ENCODE peak calls at places on chromosome 14, in seven cellular contexts. One of them, this sample, is unnamed.

GRCh38 chr14:61213116-61213720 is 67.9 kb downstream of the TMEM30B start:
- DNase-seq in T-helper 1 cell: no peak
- DNase-seq in trophoblast cell: peak; percentile 10
- DNase-seq in naive thymus-derived CD8-positive, alpha-beta T cell: no peak
- DNase-seq in nephron progenitor cell: no peak
- DNase-seq in activated T-cell treated with anti-CD3 and anti-CD28 coated beads for 1 hour: no peak
- DNase-seq in adipocyte: peak; percentile 83
- DNase-seq in this sample: peak; percentile 85

GRCh38 chr14:77849711-77850110 is 49.8 kb downstream of the ADCK1 start:
- DNase-seq in T-helper 1 cell: no peak
- DNase-seq in naive thymus-derived CD8-positive, alpha-beta T cell: no peak
- DNase-seq in adipocyte: no peak
- DNase-seq in trophoblast cell: peak; percentile 59
- DNase-seq in activated T-cell treated with anti-CD3 and anti-CD28 coated beads for 1 hour: no peak
- DNase-seq in nephron progenitor cell: no peak
- DNase-seq in this sample: peak; percentile 44

GRCh38 chr14:50260511-50260910 is 29.1 kb upstream of the SOS2 start:
- DNase-seq in activated T-cell treated with anti-CD3 and anti-CD28 coated beads for 1 hour: no peak
- DNase-seq in trophoblast cell: peak; percentile 77
- DNase-seq in naive thymus-derived CD8-positive, alpha-beta T cell: no peak
- DNase-seq in nephron progenitor cell: no peak
- DNase-seq in adipocyte: peak; percentile 73
- DNase-seq in T-helper 1 cell: peak; percentile 3
- DNase-seq in this sample: peak; percentile 72

GRCh38 chr14:55052259-55052930 is 948 bp downstream of the MAPK1IP1L start:
- DNase-seq in adipocyte: peak; percentile 67
- DNase-seq in T-helper 1 cell: no peak
- DNase-seq in naive thymus-derived CD8-positive, alpha-beta T cell: no peak
- DNase-seq in nephron progenitor cell: no peak
- DNase-seq in trophoblast cell: peak; percentile 52
- DNase-seq in activated T-cell treated with anti-CD3 and anti-CD28 coated beads for 1 hour: no peak
- DNase-seq in this sample: no peak

GRCh38 chr14:24430682-24431568 is 1.2 kb downstream of the KHNYN start:
- DNase-seq in adipocyte: peak; percentile 77
- DNase-seq in trophoblast cell: peak; percentile 61
- DNase-seq in nephron progenitor cell: peak; percentile 23
- DNase-seq in naive thymus-derived CD8-positive, alpha-beta T cell: peak; percentile 37
- DNase-seq in activated T-cell treated with anti-CD3 and anti-CD28 coated beads for 1 hour: peak; percentile 33
- DNase-seq in T-helper 1 cell: peak; percentile 64
- DNase-seq in this sample: peak; percentile 76

GRCh38 chr14:100989924-100990323 is 86.4 kb upstream of the RTL1 start:
- DNase-seq in T-helper 1 cell: no peak
- DNase-seq in nephron progenitor cell: no peak
- DNase-seq in trophoblast cell: no peak
- DNase-seq in adipocyte: peak; percentile 17
- DNase-seq in naive thymus-derived CD8-positive, alpha-beta T cell: no peak
- DNase-seq in activated T-cell treated with anti-CD3 and anti-CD28 coated beads for 1 hour: no peak
- DNase-seq in this sample: no peak

GRCh38 chr14:100834441-100835277 is 8.7 kb downstream of the MEG3 start:
- DNase-seq in trophoblast cell: no peak
- DNase-seq in activated T-cell treated with anti-CD3 and anti-CD28 coated beads for 1 hour: no peak
- DNase-seq in T-helper 1 cell: no peak
- DNase-seq in nephron progenitor cell: no peak
- DNase-seq in adipocyte: no peak
- DNase-seq in naive thymus-derived CD8-positive, alpha-beta T cell: no peak
- DNase-seq in this sample: no peak

GRCh38 chr14:103072595-103073366 is 11.2 kb upstream of the LBHD2 start:
- DNase-seq in activated T-cell treated with anti-CD3 and anti-CD28 coated beads for 1 hour: no peak
- DNase-seq in naive thymus-derived CD8-positive, alpha-beta T cell: no peak
- DNase-seq in trophoblast cell: peak; percentile 19
- DNase-seq in T-helper 1 cell: no peak
- DNase-seq in adipocyte: no peak
- DNase-seq in nephron progenitor cell: no peak
- DNase-seq in this sample: peak; percentile 24

GRCh38 chr14:35553808-35554207 is 19.8 kb downstream of the INSM2 start:
- DNase-seq in T-helper 1 cell: no peak
- DNase-seq in activated T-cell treated with anti-CD3 and anti-CD28 coated beads for 1 hour: no peak
- DNase-seq in trophoblast cell: peak; percentile 55
- DNase-seq in nephron progenitor cell: no peak
- DNase-seq in adipocyte: peak; percentile 47
- DNase-seq in naive thymus-derived CD8-positive, alpha-beta T cell: no peak
- DNase-seq in this sample: no peak

GRCh38 chr14:34488528-34488927 is 26.5 kb upstream of the SPTSSA start:
- DNase-seq in T-helper 1 cell: no peak
- DNase-seq in trophoblast cell: no peak
- DNase-seq in activated T-cell treated with anti-CD3 and anti-CD28 coated beads for 1 hour: no peak
- DNase-seq in nephron progenitor cell: no peak
- DNase-seq in adipocyte: no peak
- DNase-seq in naive thymus-derived CD8-positive, alpha-beta T cell: no peak
- DNase-seq in this sample: no peak

GRCh38 chr14:92586001-92586947 is 72.7 kb downstream of the RIN3 start:
- DNase-seq in activated T-cell treated with anti-CD3 and anti-CD28 coated beads for 1 hour: no peak
- DNase-seq in naive thymus-derived CD8-positive, alpha-beta T cell: no peak
- DNase-seq in trophoblast cell: peak; percentile 10
- DNase-seq in adipocyte: peak; percentile 86
- DNase-seq in T-helper 1 cell: peak; percentile 21
- DNase-seq in nephron progenitor cell: no peak
- DNase-seq in this sample: peak; percentile 78

GRCh38 chr14:74326369-74327152 is 21.7 kb upstream of the VRTN start:
- DNase-seq in trophoblast cell: no peak
- DNase-seq in nephron progenitor cell: no peak
- DNase-seq in activated T-cell treated with anti-CD3 and anti-CD28 coated beads for 1 hour: no peak
- DNase-seq in naive thymus-derived CD8-positive, alpha-beta T cell: no peak
- DNase-seq in T-helper 1 cell: no peak
- DNase-seq in adipocyte: no peak
- DNase-seq in this sample: no peak

GRCh38 chr14:21440857-21441256 is 15.1 kb downstream of the CHD8 start:
- DNase-seq in nephron progenitor cell: no peak
- DNase-seq in trophoblast cell: no peak
- DNase-seq in T-helper 1 cell: no peak
- DNase-seq in naive thymus-derived CD8-positive, alpha-beta T cell: no peak
- DNase-seq in adipocyte: no peak
- DNase-seq in activated T-cell treated with anti-CD3 and anti-CD28 coated beads for 1 hour: no peak
- DNase-seq in this sample: no peak

GRCh38 chr14:48788771-48789170 is 797.4 kb downstream of the RPS29 start:
- DNase-seq in adipocyte: no peak
- DNase-seq in trophoblast cell: no peak
- DNase-seq in T-helper 1 cell: no peak
- DNase-seq in activated T-cell treated with anti-CD3 and anti-CD28 coated beads for 1 hour: no peak
- DNase-seq in nephron progenitor cell: peak; percentile 1
- DNase-seq in naive thymus-derived CD8-positive, alpha-beta T cell: no peak
- DNase-seq in this sample: no peak

GRCh38 chr14:88518592-88519512 is 36.0 kb downstream of the PTPN21 start:
- DNase-seq in naive thymus-derived CD8-positive, alpha-beta T cell: no peak
- DNase-seq in T-helper 1 cell: no peak
- DNase-seq in trophoblast cell: no peak
- DNase-seq in nephron progenitor cell: no peak
- DNase-seq in adipocyte: peak; percentile 57
- DNase-seq in activated T-cell treated with anti-CD3 and anti-CD28 coated beads for 1 hour: no peak
- DNase-seq in this sample: peak; percentile 69

GRCh38 chr14:33679461-33680225 is 271.2 kb downstream of the EGLN3 start:
- DNase-seq in adipocyte: peak; percentile 61
- DNase-seq in naive thymus-derived CD8-positive, alpha-beta T cell: no peak
- DNase-seq in T-helper 1 cell: no peak
- DNase-seq in nephron progenitor cell: no peak
- DNase-seq in activated T-cell treated with anti-CD3 and anti-CD28 coated beads for 1 hour: no peak
- DNase-seq in trophoblast cell: peak; percentile 85
- DNase-seq in this sample: peak; percentile 85

GRCh38 chr14:101774006-101774755 is 12.7 kb downstream of the PPP2R5C start:
- DNase-seq in naive thymus-derived CD8-positive, alpha-beta T cell: no peak
- DNase-seq in trophoblast cell: no peak
- DNase-seq in T-helper 1 cell: no peak
- DNase-seq in activated T-cell treated with anti-CD3 and anti-CD28 coated beads for 1 hour: no peak
- DNase-seq in adipocyte: no peak
- DNase-seq in nephron progenitor cell: no peak
- DNase-seq in this sample: no peak

GRCh38 chr14:98379829-98380228 is 892.2 kb downstream of the BCL11B start:
- DNase-seq in nephron progenitor cell: no peak
- DNase-seq in activated T-cell treated with anti-CD3 and anti-CD28 coated beads for 1 hour: no peak
- DNase-seq in adipocyte: no peak
- DNase-seq in trophoblast cell: no peak
- DNase-seq in T-helper 1 cell: no peak
- DNase-seq in naive thymus-derived CD8-positive, alpha-beta T cell: no peak
- DNase-seq in this sample: no peak

GRCh38 chr14:21874167-21874566 is 200.5 kb upstream of the OR4E1 start:
- DNase-seq in activated T-cell treated with anti-CD3 and anti-CD28 coated beads for 1 hour: no peak
- DNase-seq in trophoblast cell: no peak
- DNase-seq in T-helper 1 cell: no peak
- DNase-seq in naive thymus-derived CD8-positive, alpha-beta T cell: no peak
- DNase-seq in nephron progenitor cell: no peak
- DNase-seq in adipocyte: no peak
- DNase-seq in this sample: no peak

GRCh38 chr14:65462411-65462810 is 49.9 kb downstream of the FUT8 start:
- DNase-seq in nephron progenitor cell: no peak
- DNase-seq in naive thymus-derived CD8-positive, alpha-beta T cell: no peak
- DNase-seq in T-helper 1 cell: no peak
- DNase-seq in adipocyte: peak; percentile 56
- DNase-seq in trophoblast cell: no peak
- DNase-seq in activated T-cell treated with anti-CD3 and anti-CD28 coated beads for 1 hour: no peak
- DNase-seq in this sample: no peak

GRCh38 chr14:67806228-67806627 is 10.2 kb downstream of the ZFYVE26 start:
- DNase-seq in naive thymus-derived CD8-positive, alpha-beta T cell: no peak
- DNase-seq in T-helper 1 cell: no peak
- DNase-seq in nephron progenitor cell: no peak
- DNase-seq in activated T-cell treated with anti-CD3 and anti-CD28 coated beads for 1 hour: no peak
- DNase-seq in trophoblast cell: no peak
- DNase-seq in adipocyte: no peak
- DNase-seq in this sample: peak; percentile 16

GRCh38 chr14:58077621-58078020 is 74.4 kb downstream of the ARMH4 start:
- DNase-seq in adipocyte: peak; percentile 21
- DNase-seq in naive thymus-derived CD8-positive, alpha-beta T cell: no peak
- DNase-seq in nephron progenitor cell: no peak
- DNase-seq in T-helper 1 cell: no peak
- DNase-seq in trophoblast cell: no peak
- DNase-seq in activated T-cell treated with anti-CD3 and anti-CD28 coated beads for 1 hour: no peak
- DNase-seq in this sample: peak; percentile 40

GRCh38 chr14:92556255-92556741 is 42.7 kb downstream of the RIN3 start:
- DNase-seq in trophoblast cell: no peak
- DNase-seq in activated T-cell treated with anti-CD3 and anti-CD28 coated beads for 1 hour: no peak
- DNase-seq in naive thymus-derived CD8-positive, alpha-beta T cell: no peak
- DNase-seq in T-helper 1 cell: no peak
- DNase-seq in adipocyte: no peak
- DNase-seq in nephron progenitor cell: no peak
- DNase-seq in this sample: no peak

GRCh38 chr14:38505221-38506095 is 249.6 kb upstream of the CLEC14A start:
- DNase-seq in nephron progenitor cell: no peak
- DNase-seq in trophoblast cell: no peak
- DNase-seq in adipocyte: peak; percentile 53
- DNase-seq in T-helper 1 cell: no peak
- DNase-seq in activated T-cell treated with anti-CD3 and anti-CD28 coated beads for 1 hour: no peak
- DNase-seq in naive thymus-derived CD8-positive, alpha-beta T cell: no peak
- DNase-seq in this sample: no peak

GRCh38 chr14:101540481-101540880 is 20.8 kb upstream of the DIO3 start:
- DNase-seq in naive thymus-derived CD8-positive, alpha-beta T cell: no peak
- DNase-seq in adipocyte: no peak
- DNase-seq in trophoblast cell: no peak
- DNase-seq in nephron progenitor cell: no peak
- DNase-seq in T-helper 1 cell: no peak
- DNase-seq in activated T-cell treated with anti-CD3 and anti-CD28 coated beads for 1 hour: no peak
- DNase-seq in this sample: no peak

GRCh38 chr14:102678394-102678793 is 85.9 kb downstream of the RCOR1 start:
- DNase-seq in activated T-cell treated with anti-CD3 and anti-CD28 coated beads for 1 hour: no peak
- DNase-seq in adipocyte: no peak
- DNase-seq in T-helper 1 cell: no peak
- DNase-seq in nephron progenitor cell: no peak
- DNase-seq in trophoblast cell: no peak
- DNase-seq in naive thymus-derived CD8-positive, alpha-beta T cell: no peak
- DNase-seq in this sample: no peak

GRCh38 chr14:75249958-75250336 is 28.7 kb upstream of the FOS start:
- DNase-seq in T-helper 1 cell: no peak
- DNase-seq in adipocyte: no peak
- DNase-seq in activated T-cell treated with anti-CD3 and anti-CD28 coated beads for 1 hour: no peak
- DNase-seq in naive thymus-derived CD8-positive, alpha-beta T cell: no peak
- DNase-seq in nephron progenitor cell: no peak
- DNase-seq in trophoblast cell: no peak
- DNase-seq in this sample: no peak

GRCh38 chr14:99415496-99416281 is 65.0 kb downstream of the SETD3 start:
- DNase-seq in adipocyte: peak; percentile 93
- DNase-seq in trophoblast cell: peak; percentile 98
- DNase-seq in nephron progenitor cell: peak; percentile 69
- DNase-seq in T-helper 1 cell: peak; percentile 62
- DNase-seq in activated T-cell treated with anti-CD3 and anti-CD28 coated beads for 1 hour: peak; percentile 44
- DNase-seq in naive thymus-derived CD8-positive, alpha-beta T cell: no peak
- DNase-seq in this sample: peak; percentile 87

GRCh38 chr14:55913324-55914035 is 204.7 kb upstream of the PELI2 start:
- DNase-seq in T-helper 1 cell: no peak
- DNase-seq in trophoblast cell: no peak
- DNase-seq in activated T-cell treated with anti-CD3 and anti-CD28 coated beads for 1 hour: no peak
- DNase-seq in nephron progenitor cell: no peak
- DNase-seq in naive thymus-derived CD8-positive, alpha-beta T cell: no peak
- DNase-seq in adipocyte: peak; percentile 78
- DNase-seq in this sample: peak; percentile 68

GRCh38 chr14:24712909-24713308 is 78.9 kb upstream of the GZMB start:
- DNase-seq in adipocyte: no peak
- DNase-seq in nephron progenitor cell: no peak
- DNase-seq in trophoblast cell: no peak
- DNase-seq in naive thymus-derived CD8-positive, alpha-beta T cell: no peak
- DNase-seq in activated T-cell treated with anti-CD3 and anti-CD28 coated beads for 1 hour: no peak
- DNase-seq in T-helper 1 cell: no peak
- DNase-seq in this sample: no peak

GRCh38 chr14:81256289-81256960 is 35.7 kb upstream of the GTF2A1 start:
- DNase-seq in nephron progenitor cell: no peak
- DNase-seq in naive thymus-derived CD8-positive, alpha-beta T cell: no peak
- DNase-seq in activated T-cell treated with anti-CD3 and anti-CD28 coated beads for 1 hour: no peak
- DNase-seq in adipocyte: no peak
- DNase-seq in T-helper 1 cell: no peak
- DNase-seq in trophoblast cell: no peak
- DNase-seq in this sample: no peak

GRCh38 chr14:74610866-74611671 is 968 bp downstream of the LTBP2 start:
- DNase-seq in trophoblast cell: no peak
- DNase-seq in T-helper 1 cell: no peak
- DNase-seq in naive thymus-derived CD8-positive, alpha-beta T cell: no peak
- DNase-seq in nephron progenitor cell: no peak
- DNase-seq in activated T-cell treated with anti-CD3 and anti-CD28 coated beads for 1 hour: no peak
- DNase-seq in adipocyte: peak; percentile 82
- DNase-seq in this sample: no peak

This sample was measured in foreskin fibroblast.